ENCODE peak calls at places on chromosomes 7 and 10, in five cellular contexts. F is kidney, O is tibial artery, Q is tibial nerve, G is PC-9. L is an unnamed sample. For H3K4me1, the result is how much of the 10 kb centered on the place peaks cover.

GRCh38 chr10:63240807-63241206 is 107.7 kb downstream of the NRBF2 start:
- DNase-seq in Q (no peak), O (no peak), F (no peak), G (no peak), L (no peak)

GRCh38 chr10:68560201-68560915 is at the start of gene TET1:
- DNase-seq in Q (peak), G (no peak), O (peak), F (peak), L (peak)

GRCh38 chr7:110432061-110432553 is 658.8 kb upstream of the LRRN3 start:
- DNase-seq in Q (no peak), G (no peak), O (no peak), F (peak), L (no peak)

GRCh38 chr10:23172846-23173548 is 19.1 kb upstream of the PTF1A start:
- DNase-seq in F (no peak), O (no peak), G (no peak), Q (no peak), L (no peak)

GRCh38 chr10:93415693-93416092 is 66.4 kb downstream of the MYOF start:
- DNase-seq in O (no peak), F (no peak), Q (no peak), G (no peak), L (no peak)

GRCh38 chr10:10045765-10046028 is 972.0 kb upstream of the CELF2 start:
- DNase-seq in Q (no peak), F (no peak), G (no peak), O (no peak), L (no peak)

GRCh38 chr7:18494821-18495408 is 634 bp upstream of the HDAC9 start:
- DNase-seq in G (no peak), F (no peak), O (no peak), Q (no peak), L (no peak)

GRCh38 chr10:131839351-131839750 is 61.5 kb upstream of the PPP2R2D start:
- DNase-seq in G (no peak), Q (no peak), F (peak), O (peak), L (no peak)

GRCh38 chr7:47551550-47552121 is 30.3 kb downstream of the TNS3 start:
- DNase-seq in Q (peak), F (no peak), G (no peak), O (no peak), L (no peak)

GRCh38 chr7:55185941-55186609 is 167.3 kb downstream of the EGFR start:
- DNase-seq in Q (no peak), O (no peak), F (no peak), G (peak), L (peak)

GRCh38 chr7:66043681-66044497 is 31.7 kb upstream of the ASL start:
- DNase-seq in O (no peak), F (peak), G (no peak), Q (no peak), L (no peak)

GRCh38 chr10:110530131-110530831 is 32.6 kb downstream of the DUSP5 start:
- DNase-seq in Q (peak), F (peak), O (peak), G (peak), L (peak)

GRCh38 chr7:152436279-152437147 is 710 bp upstream of the KMT2C start:
- DNase-seq in F (peak), Q (peak), O (peak), G (peak), L (peak)

GRCh38 chr7:37920619-37921339 is at the start of gene EPDR1:
- DNase-seq in Q (peak), O (peak), G (peak), F (peak), L (peak)

GRCh38 chr7:106720641-106721040 is 59.7 kb upstream of the CCDC71L start:
- DNase-seq in F (no peak), G (no peak), Q (no peak), O (no peak), L (no peak)

GRCh38 chr10:30037620-30038336 is 21.6 kb downstream of the JCAD start:
- DNase-seq in G (no peak), F (no peak), O (no peak), Q (no peak), L (no peak)

GRCh38 chr7:100607111-100607510 is 4.9 kb downstream of the PCOLCE start:
- DNase-seq in Q (no peak), G (no peak), F (no peak), O (no peak), L (no peak)

GRCh38 chr7:87047-87446 is 105.3 kb upstream of the FAM20C start:
- DNase-seq in Q (no peak), G (no peak), O (no peak), F (no peak), L (no peak)

GRCh38 chr10:44965651-44966097 is 6.1 kb downstream of the RASSF4 start:
- DNase-seq in O (peak), F (no peak), G (no peak), Q (no peak), L (peak)

GRCh38 chr10:44963772-44964633 is 4.4 kb downstream of the RASSF4 start:
- DNase-seq in G (no peak), O (peak), Q (peak), F (peak), L (peak)

GRCh38 chr10:44966129-44966815 is 6.7 kb downstream of the RASSF4 start:
- DNase-seq in O (peak), F (no peak), G (no peak), Q (no peak), L (peak)

GRCh38 chr10:44966816-44967509 is 7.4 kb downstream of the RASSF4 start:
- DNase-seq in O (peak), Q (no peak), G (no peak), F (no peak), L (no peak)

GRCh38 chr10:44965104-44965503 is 5.5 kb downstream of the RASSF4 start:
- DNase-seq in Q (no peak), F (no peak), G (no peak), O (no peak), L (no peak)
- H3K4me1 ChIP-seq in Q (under half), F (under half), G (under half), O (under half), L (half or more)

GRCh38 chr7:4188646-4189045 is 493.4 kb upstream of the FOXK1 start:
- DNase-seq in F (no peak), O (no peak), Q (no peak), G (no peak), L (no peak)
- H3K4me3 ChIP-seq in F (peak), O (no peak), Q (no peak), G (no peak), L (no peak)

DNA sequence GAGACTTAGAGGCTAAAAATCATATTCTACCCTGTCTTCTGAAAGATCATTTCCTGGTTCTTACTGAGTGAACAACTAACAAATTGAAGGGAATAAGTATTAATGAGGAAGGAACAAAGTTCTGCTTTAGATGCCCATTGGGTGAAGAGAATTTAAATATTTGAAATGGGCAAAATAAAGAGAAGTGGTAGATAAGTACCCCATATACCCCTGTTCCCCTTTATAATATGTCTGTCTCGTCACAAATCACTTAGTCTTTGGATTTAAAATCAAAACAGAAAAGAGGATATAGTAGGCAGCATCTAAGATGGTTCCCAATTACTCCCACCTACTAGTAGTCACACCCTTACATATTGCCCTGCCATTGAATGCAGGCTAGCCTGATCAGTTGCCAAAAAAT is 13.3 kb downstream of the TES start:
- DNase-seq in O (no peak), Q (no peak), G (no peak), F (no peak), L (no peak)
- H3K4me1 ChIP-seq in O (under half), Q (under half), G (under half), F (under half), L (under half)

DNA sequence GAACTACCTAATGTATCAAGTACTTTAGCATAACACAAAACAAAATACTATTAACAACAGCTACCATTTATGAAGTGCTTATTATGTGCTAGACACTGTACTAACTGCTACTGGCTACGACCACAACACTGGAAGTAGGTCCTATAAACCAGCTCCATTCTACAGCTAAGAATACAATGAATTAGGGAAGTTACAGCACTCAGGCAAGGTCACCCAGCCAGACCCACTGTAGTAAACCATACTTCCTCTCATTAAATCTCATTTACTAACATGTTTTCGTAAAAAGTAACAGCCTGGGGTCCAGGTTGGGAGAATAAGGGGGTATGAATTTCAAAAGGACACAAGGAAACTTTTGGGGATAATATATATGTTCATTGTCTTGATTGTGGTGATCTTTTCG is 25.4 kb downstream of the NAPEPLD start:
- DNase-seq in O (no peak), F (no peak), G (no peak), Q (no peak), L (no peak)
- H3K4me3 ChIP-seq in O (no peak), F (no peak), G (no peak), Q (no peak), L (no peak)

L was measured in SJSA1.